ENCODE peak calls at places on chromosomes 4 and X, in ten cellular contexts. V is lung; U is CD8-positive, alpha-beta memory T cell; N is SK-N-DZ; X is fibroblast of pulmonary artery; L is B cell; O is NCI-H2029; C is effector CD4-positive, alpha-beta T cell; P is naive thymus-derived CD4-positive, alpha-beta T cell; K is Peyer's patch. H is an unnamed sample.

GRCh38 chrX:6732101-6732500 is 197.2 kb upstream of the VCX3A start:
- DNase-seq in C (no peak), O (no peak), N (no peak), V (no peak), K (no peak), L (no peak), P (no peak), U (no peak), X (no peak), H (no peak)

GRCh38 chr4:173272987-173273386 is 61.2 kb downstream of the HMGB2 start:
- DNase-seq in V (no peak), K (no peak), N (no peak), O (no peak), C (no peak), U (no peak), X (peak; percentile 72), L (no peak), P (no peak), H (no peak)

GRCh38 chrX:79336869-79337815 is 30.0 kb downstream of the ITM2A start:
- DNase-seq in X (no peak), L (no peak), N (no peak), O (no peak), V (no peak), P (peak; percentile 26), C (no peak), K (no peak), U (peak; percentile 4), H (no peak)

GRCh38 chr4:53617101-53617680 is 25.9 kb upstream of the LNX1 start:
- DNase-seq in N (no peak), K (no peak), X (no peak), O (no peak), V (no peak), P (no peak), U (no peak), L (no peak), C (no peak), H (no peak)

GRCh38 chrX:39764441-39764914 is 333.3 kb downstream of the BCOR start:
- DNase-seq in X (peak; percentile 55), P (no peak), V (no peak), C (no peak), L (no peak), K (no peak), O (peak; percentile 55), N (no peak), U (no peak), H (no peak)

GRCh38 chr4:152719856-152720556 is 40.2 kb upstream of the TMEM154 start:
- DNase-seq in K (no peak), N (no peak), U (no peak), P (no peak), V (no peak), O (peak; percentile 49), L (no peak), X (no peak), C (no peak), H (no peak)

GRCh38 chrX:7147978-7148824 is at the start of gene PUDP:
- DNase-seq in C (peak; percentile 86), P (peak; percentile 87), V (peak; percentile 87), X (peak; percentile 81), U (peak; percentile 94), K (peak; percentile 86), O (peak; percentile 63), N (peak; percentile 80), L (peak; percentile 99), H (peak; percentile 41)

GRCh38 chr4:184400891-184401290 is 73.5 kb downstream of the IRF2 start:
- DNase-seq in X (no peak), V (no peak), K (no peak), O (no peak), N (no peak), U (no peak), C (no peak), L (no peak), P (no peak), H (no peak)

GRCh38 chr4:150253416-150253815 is 175.2 kb downstream of the DCLK2 start:
- DNase-seq in U (no peak), N (no peak), L (no peak), P (no peak), K (no peak), V (no peak), C (no peak), X (no peak), O (no peak), H (no peak)

GRCh38 chr4:146033149-146033548 is 94.5 kb upstream of the ZNF827 start:
- DNase-seq in V (peak; percentile 32), L (no peak), X (no peak), P (no peak), N (no peak), C (no peak), K (peak; percentile 61), U (no peak), O (no peak), H (no peak)

GRCh38 chr4:39563448-39563847 is 36.2 kb upstream of the UGDH start:
- DNase-seq in O (no peak), C (no peak), U (no peak), L (no peak), P (no peak), K (no peak), V (no peak), N (no peak), X (no peak), H (no peak)

GRCh38 chr4:63212075-63212474 is 1197.2 kb downstream of the TECRL start:
- DNase-seq in L (no peak), K (no peak), U (no peak), X (no peak), C (no peak), P (no peak), N (no peak), V (no peak), O (no peak), H (no peak)

GRCh38 chr4:74230902-74231499 is 73.1 kb downstream of the MTHFD2L start:
- DNase-seq in L (no peak), V (peak; percentile 65), K (no peak), O (no peak), X (peak; percentile 87), P (no peak), C (no peak), N (no peak), U (no peak), H (no peak)

GRCh38 chr4:149441338-149441737 is 374.3 kb downstream of the IQCM start:
- DNase-seq in V (no peak), X (peak; percentile 22), C (no peak), U (no peak), P (no peak), K (no peak), L (no peak), N (no peak), O (no peak), H (no peak)

GRCh38 chr4:138866314-138866713 is 149.3 kb upstream of the NOCT start:
- DNase-seq in P (no peak), N (no peak), C (no peak), U (no peak), O (no peak), K (no peak), L (no peak), X (no peak), V (no peak), H (no peak)

GRCh38 chr4:143184503-143185252 is at the start of gene USP38:
- DNase-seq in V (peak; percentile 94), P (peak; percentile 80), C (peak; percentile 83), L (peak; percentile 82), U (peak; percentile 83), O (peak; percentile 95), K (peak; percentile 95), N (peak; percentile 93), X (peak; percentile 92), H (peak; percentile 96)

H was measured in Kasumi-1.